ENCODE peak calls at places on chromosomes 1 and 21, in six cellular contexts. N is tibial artery; D is lung; Q is left ventricle myocardium inferior; E is small intestine; B is naive thymus-derived CD4-positive, alpha-beta T cell. W is an unnamed sample. For H3K27me3, the result is how much of the 10 kb centered on the place peaks cover.

GRCh38 chr1:157967205-157967604 is 26.2 kb upstream of the KIRREL1 start:
- DNase-seq in B (no peak), N (no peak), Q (no peak), E (no peak), D (no peak), W (no peak)

GRCh38 chr1:207747627-207748492 is 4.0 kb upstream of the CD46 start:
- DNase-seq in B (no peak), E (no peak), N (no peak), Q (no peak), D (no peak), W (no peak)

GRCh38 chr1:229109320-229109761 is 161.6 kb upstream of the RAB4A start:
- DNase-seq in D (no peak), N (peak), B (no peak), E (no peak), Q (peak), W (no peak)

GRCh38 chr1:217373761-217374701 is 256.9 kb downstream of the GPATCH2 start:
- DNase-seq in N (no peak), D (no peak), E (no peak), Q (no peak), B (no peak), W (no peak)

GRCh38 chr1:113190078-113190477 is 117.1 kb downstream of the LRIG2 start:
- DNase-seq in Q (no peak), N (no peak), E (no peak), B (no peak), D (no peak), W (no peak)

GRCh38 chr1:214967865-214968575 is 114.5 kb upstream of the KCNK2 start:
- DNase-seq in E (no peak), D (no peak), Q (no peak), B (no peak), N (no peak), W (no peak)

GRCh38 chr1:161098161-161099068 is at the start of gene KLHDC9:
- DNase-seq in B (peak), Q (peak), N (peak), E (peak), D (peak), W (peak)

GRCh38 chr1:101203812-101204540 is 32.8 kb upstream of the S1PR1 start:
- DNase-seq in D (no peak), N (no peak), E (no peak), B (no peak), Q (no peak), W (no peak)

GRCh38 chr1:226702318-226702956 is 36.6 kb downstream of the ITPKB start:
- DNase-seq in N (peak), E (no peak), D (no peak), B (no peak), Q (no peak), W (no peak)

GRCh38 chr21:10273196-10273595 is 248.2 kb upstream of the TPTE start:
- DNase-seq in B (no peak), N (no peak), E (no peak), Q (no peak), D (no peak), W (no peak)

DNA sequence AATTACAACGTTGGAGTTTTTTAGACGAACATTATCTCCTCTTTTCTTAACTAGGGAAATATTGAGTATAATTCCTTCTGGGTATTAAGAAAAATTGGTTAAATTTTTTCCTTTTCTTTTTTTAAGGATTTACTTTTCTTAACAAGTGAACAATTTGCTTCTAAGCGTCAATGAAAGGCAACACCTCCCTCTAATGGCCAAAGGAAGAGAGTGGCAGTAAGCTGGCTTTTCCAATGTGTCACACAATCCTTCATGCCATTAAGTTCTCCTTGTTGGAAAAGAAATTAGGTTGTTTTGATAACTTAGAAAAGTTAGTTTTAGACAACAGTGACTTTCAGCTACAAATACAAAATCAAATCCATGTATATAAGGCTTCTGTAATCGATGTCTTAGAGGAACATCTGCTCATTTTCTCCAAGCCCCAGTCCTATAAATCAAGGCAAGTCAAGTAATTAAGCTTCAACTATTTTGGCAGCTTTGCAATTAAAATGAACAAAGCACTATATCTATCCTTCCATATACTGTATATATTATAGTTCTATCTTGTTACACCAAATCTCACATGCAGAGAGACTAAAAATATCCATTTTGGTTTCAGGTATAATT is 62.8 kb downstream of the EDEM3 start:
- DNase-seq in Q (no peak), D (no peak), B (no peak), N (no peak), E (peak), W (no peak)
- H3K4me3 ChIP-seq in Q (no peak), D (no peak), B (no peak), N (no peak), E (no peak), W (no peak)

GRCh38 chr1:111203681-111204210 is 3.3 kb upstream of the DENND2D start:
- DNase-seq in N (peak), B (peak), E (peak), Q (peak), D (peak), W (peak)
- H3K27me3 ChIP-seq in N (under half), B (under half), E (under half), Q (under half), D (under half), W (under half)

DNA sequence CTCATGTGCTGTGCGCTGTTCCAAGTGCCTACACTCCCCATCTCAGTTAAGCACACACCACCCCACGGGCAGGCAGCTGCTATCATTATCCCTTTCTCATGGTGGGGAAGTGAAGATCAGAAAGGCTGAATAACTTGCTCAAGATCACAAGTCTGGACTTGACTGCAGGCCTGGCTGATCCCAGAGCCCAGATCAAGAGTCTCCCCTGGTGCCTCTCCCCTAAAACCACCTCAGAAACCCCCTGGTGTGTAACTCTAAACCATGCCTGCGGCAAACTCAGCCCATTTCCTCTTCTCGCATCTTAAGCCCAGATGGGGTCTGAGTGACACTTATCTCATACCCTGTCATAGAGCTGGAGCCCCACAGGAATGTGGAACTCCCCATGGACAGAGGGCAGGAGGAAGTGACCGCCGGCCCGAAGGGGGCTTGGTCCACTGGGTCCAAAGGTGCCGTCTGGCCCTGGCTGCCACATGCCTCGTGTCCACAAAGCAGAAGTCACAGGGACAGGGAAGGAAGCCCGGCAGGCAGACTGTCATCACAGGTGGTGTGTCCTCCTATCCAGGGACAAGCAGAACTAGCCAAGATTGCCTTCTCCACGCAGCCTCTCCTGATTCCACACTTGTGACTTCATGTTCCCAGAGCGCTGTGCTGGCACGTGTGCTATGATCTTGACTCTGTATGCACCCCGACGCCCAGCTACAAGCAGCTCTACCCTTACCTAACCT is 92.1 kb downstream of the SYF2 start:
- DNase-seq in D (peak), E (no peak), B (no peak), N (no peak), Q (no peak), W (no peak)
- H3K4me3 ChIP-seq in D (no peak), E (no peak), B (no peak), N (no peak), Q (no peak), W (no peak)

DNA sequence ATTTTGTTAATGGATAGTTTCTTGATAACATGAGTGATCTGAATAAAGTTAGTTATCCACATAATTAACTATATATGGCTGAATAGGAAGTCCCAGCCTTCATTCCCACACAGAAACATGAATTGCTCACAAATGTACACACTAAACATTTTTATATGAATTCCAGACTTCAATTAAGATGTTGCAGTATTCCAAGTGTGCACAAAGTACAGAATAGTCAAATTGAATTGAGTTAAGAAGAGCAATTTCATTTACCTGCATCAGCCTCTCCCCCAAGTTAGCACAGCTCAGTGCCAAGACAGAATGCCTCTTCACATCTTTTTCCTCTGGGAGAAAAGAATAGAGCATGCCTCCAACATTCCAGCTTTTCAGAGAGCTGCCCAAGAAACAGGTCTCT is 207.0 kb upstream of the SAMSN1 start:
- DNase-seq in B (no peak), E (no peak), Q (no peak), N (no peak), D (no peak), W (no peak)
- H3K27me3 ChIP-seq in B (under half), E (under half), Q (under half), N (under half), D (under half), W (under half)